ENCODE peak calls at places on chromosome 2, in seven cellular contexts. H is GM10248, U is neural progenitor cell, E is breast epithelium, C is HCT116, N is left lung, T is endothelial cell. P is an unnamed sample.

GRCh38 chr2:45027051-45027450 is 17.8 kb upstream of the SIX2 start:
- DNase-seq in H (no peak), U (no peak), E (no peak), C (no peak), N (no peak), T (no peak), P (no peak)

GRCh38 chr2:99354060-99354459 is 16.9 kb downstream of the EIF5B start:
- DNase-seq in H (no peak), U (no peak), E (no peak), C (no peak), N (no peak), T (no peak), P (no peak)

GRCh38 chr2:101127319-101128056 is 23.7 kb downstream of the TBC1D8 start:
- DNase-seq in H (no peak), U (no peak), E (no peak), C (no peak), N (no peak), T (no peak), P (no peak)

GRCh38 chr2:61470122-61470951 is 550 bp downstream of the USP34 start:
- DNase-seq in H (peak), U (peak), E (peak), C (peak), N (peak), T (peak), P (peak)

GRCh38 chr2:137966043-137966442 is 1.8 kb downstream of the HNMT start:
- DNase-seq in H (no peak), U (no peak), E (no peak), C (no peak), N (no peak), T (no peak), P (no peak)

GRCh38 chr2:213306320-213306942 is 22.2 kb downstream of the SPAG16 start:
- DNase-seq in H (no peak), U (no peak), E (no peak), C (no peak), N (peak), T (no peak), P (no peak)

GRCh38 chr2:133416756-133417155 is 151.5 kb downstream of the NCKAP5 start:
- DNase-seq in H (no peak), U (no peak), E (no peak), C (no peak), N (no peak), T (no peak), P (no peak)

GRCh38 chr2:26457695-26458364 is 20.1 kb downstream of the OTOF start:
- DNase-seq in H (no peak), U (no peak), E (peak), C (no peak), N (no peak), T (no peak), P (no peak)

GRCh38 chr2:37944268-37944667 is 19.2 kb downstream of the RMDN2 start:
- DNase-seq in H (no peak), U (no peak), E (no peak), C (no peak), N (no peak), T (no peak), P (no peak)

GRCh38 chr2:25539141-25539540 is 134.2 kb downstream of the DTNB start:
- DNase-seq in H (no peak), U (no peak), E (no peak), C (no peak), N (no peak), T (no peak), P (no peak)

GRCh38 chr2:176774768-176775453 is 437.7 kb upstream of the HNRNPA3 start:
- DNase-seq in H (no peak), U (no peak), E (no peak), C (no peak), N (no peak), T (no peak), P (no peak)

GRCh38 chr2:151437630-151438029 is 27.9 kb downstream of the RIF1 start:
- DNase-seq in H (peak), U (peak), E (no peak), C (peak), N (no peak), T (no peak), P (no peak)

GRCh38 chr2:88903744-88904353 is 212.4 kb downstream of the RPIA start:
- DNase-seq in H (peak), U (no peak), E (no peak), C (peak), N (no peak), T (peak), P (peak)

GRCh38 chr2:67526283-67526682 is 129.2 kb downstream of the ETAA1 start:
- DNase-seq in H (no peak), U (no peak), E (no peak), C (no peak), N (no peak), T (no peak), P (no peak)

GRCh38 chr2:181411105-181411849 is 45.9 kb upstream of the ITGA4 start:
- DNase-seq in H (no peak), U (peak), E (no peak), C (no peak), N (no peak), T (no peak), P (no peak)

GRCh38 chr2:96730212-96730611 is 9.7 kb downstream of the LMAN2L start:
- DNase-seq in H (no peak), U (no peak), E (no peak), C (no peak), N (no peak), T (no peak), P (no peak)

GRCh38 chr2:113700186-113700841 is 56.1 kb downstream of the SLC35F5 start:
- DNase-seq in H (peak), U (no peak), E (no peak), C (no peak), N (no peak), T (no peak), P (peak)

DNA sequence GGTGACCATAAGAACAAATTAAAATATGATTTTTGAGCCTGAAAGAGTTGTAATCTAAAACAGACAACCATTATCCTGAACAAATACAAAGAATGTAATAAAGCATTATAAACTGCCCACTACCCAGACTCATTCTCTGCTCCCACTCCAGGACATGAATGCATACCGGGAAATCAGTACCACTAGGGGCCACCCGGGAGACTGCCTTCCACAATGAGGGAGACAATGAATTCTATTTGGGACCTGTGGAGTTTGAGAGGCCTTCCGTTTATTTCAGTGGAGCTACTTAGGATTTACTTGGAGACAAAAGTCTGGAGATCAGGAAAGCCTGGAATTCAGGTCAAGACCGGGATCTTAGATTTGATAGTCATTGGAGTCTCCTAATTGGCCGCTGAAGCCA is 50.0 kb downstream of the NAB1 start:
- DNase-seq in H (no peak), U (peak), E (no peak), C (no peak), N (no peak), T (peak), P (no peak)
- TF ChIP-seq CTCF in H (no peak), U (peak), E (no peak), C (peak), N (peak), T (no peak), P (no peak)

GRCh38 chr2:205763708-205764501 is 81.6 kb downstream of the NRP2 start:
- DNase-seq in H (peak), U (peak), E (no peak), C (no peak), N (peak), T (peak), P (peak)
- TF ChIP-seq CTCF in H (peak), U (peak), E (no peak), C (peak), N (peak), T (peak), P (peak)

GRCh38 chr2:161063074-161063945 is 96.9 kb upstream of the TANK start:
- DNase-seq in H (peak), U (peak), E (peak), C (peak), N (peak), T (peak), P (peak)
- TF ChIP-seq CTCF in H (peak), U (peak), E (peak), C (peak), N (peak), T (peak), P (peak)

DNA sequence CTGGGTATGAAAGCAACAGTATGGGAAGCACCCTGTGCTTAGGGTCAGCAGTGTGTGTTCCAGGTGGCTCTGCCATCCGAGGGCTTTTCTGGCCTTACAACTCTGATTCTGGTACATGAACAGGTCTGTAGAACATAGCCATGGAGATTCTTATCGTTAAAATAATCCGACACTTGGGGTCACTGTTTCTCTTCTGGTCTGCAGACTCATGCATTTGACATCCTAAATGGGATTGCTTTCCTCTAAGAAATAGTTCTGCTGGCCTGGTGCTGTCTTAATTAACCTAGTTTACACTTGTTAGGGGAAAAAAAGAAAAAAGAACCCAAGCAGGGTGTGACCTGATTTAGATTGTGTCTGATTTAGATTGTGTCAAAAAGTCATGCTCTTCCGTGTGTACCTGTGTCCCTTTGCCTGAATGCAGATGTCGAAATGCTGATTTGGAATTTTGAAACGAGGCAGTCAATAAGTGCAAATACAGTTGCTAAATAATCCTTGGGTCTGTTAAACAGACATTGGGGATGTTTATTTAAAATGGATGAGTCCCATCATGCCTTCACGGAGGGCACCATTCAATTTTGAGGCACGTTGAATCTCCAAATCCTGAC is 59.6 kb downstream of the TRPM8 start:
- DNase-seq in H (peak), U (peak), E (no peak), C (peak), N (no peak), T (peak), P (no peak)
- TF ChIP-seq CTCF in H (no peak), U (peak), E (peak), C (peak), N (peak), T (no peak), P (peak)

DNA sequence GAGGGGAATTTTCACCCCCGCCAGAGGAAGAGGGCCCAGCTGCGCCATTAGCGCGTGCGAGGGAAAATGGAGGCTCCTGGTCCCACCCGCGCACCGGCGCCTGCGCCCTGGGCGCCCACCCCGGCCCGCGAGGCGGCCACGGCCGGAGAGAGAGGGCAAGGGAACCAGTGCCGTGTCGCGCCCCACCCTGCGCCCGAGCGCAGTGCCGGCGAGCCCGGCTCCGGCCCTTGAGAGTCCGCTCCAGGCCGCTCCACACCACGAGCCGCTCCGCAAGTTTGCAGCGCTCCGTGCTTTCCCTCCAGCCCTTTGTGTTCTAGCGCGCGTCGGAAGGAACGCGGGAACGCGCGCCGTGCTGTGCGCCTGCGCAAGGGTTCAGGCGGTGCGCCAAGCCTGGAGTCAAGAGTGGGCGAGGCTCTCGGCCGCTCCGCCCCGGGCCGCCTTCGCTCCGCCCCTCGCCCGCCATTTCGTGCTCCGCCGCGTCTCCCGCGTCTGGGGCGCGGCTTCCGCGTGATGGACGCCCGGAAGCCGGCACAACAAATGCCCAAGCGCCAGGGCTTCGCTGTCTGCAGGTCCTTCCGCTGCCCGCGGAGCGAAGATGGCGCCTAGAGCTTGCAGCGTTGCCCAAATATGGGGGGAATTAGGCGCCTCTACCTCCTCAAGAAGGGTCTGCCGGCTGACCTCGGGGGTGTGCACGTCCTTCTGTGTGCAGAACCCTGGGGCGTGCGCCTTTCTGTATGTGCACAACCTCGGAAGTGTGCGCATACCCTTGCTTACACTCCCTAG is 46.1 kb upstream of the PTMA start:
- DNase-seq in H (peak), U (peak), E (peak), C (peak), N (peak), T (peak), P (peak)
- TF ChIP-seq CTCF in H (no peak), U (no peak), E (no peak), C (no peak), N (no peak), T (no peak), P (no peak)

DNA sequence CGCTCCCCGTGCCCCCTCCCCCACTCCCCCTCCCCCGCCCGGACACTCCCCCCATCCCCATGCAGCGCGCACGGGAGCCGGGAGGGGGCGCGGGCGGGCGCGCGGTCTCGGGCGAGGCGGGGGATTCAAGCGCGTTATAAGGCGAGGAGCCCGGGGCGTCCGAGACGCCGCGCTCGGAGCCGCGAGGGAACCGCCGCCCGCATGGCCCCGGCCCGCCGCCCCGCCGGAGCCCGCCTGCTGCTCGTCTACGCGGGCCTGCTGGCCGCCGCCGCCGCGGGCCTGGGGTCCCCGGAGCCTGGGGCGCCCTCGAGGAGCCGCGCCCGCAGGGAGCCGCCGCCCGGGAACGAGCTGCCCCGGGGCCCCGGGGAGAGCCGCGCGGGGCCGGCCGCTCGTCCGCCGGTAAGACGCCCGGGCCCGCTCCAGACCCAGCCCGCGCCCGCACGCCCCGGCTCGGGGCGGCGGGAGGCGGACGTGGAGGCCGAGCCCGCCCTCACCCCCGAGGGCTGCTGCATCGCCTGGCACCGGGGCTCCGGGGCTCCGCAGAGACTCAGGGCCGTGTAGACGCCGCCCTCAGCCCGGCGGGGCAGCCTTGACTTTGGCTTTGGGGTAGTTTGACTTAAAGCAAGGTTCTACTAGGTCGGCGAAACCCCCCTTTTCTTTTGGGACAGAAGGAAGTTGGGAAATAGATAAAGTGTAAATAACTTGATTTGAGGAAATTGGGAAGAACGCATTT is at the start of gene ERFE:
- DNase-seq in H (peak), U (peak), E (no peak), C (no peak), N (no peak), T (peak), P (peak)
- TF ChIP-seq CTCF in H (peak), U (peak), E (no peak), C (no peak), N (peak), T (peak), P (no peak)

DNA sequence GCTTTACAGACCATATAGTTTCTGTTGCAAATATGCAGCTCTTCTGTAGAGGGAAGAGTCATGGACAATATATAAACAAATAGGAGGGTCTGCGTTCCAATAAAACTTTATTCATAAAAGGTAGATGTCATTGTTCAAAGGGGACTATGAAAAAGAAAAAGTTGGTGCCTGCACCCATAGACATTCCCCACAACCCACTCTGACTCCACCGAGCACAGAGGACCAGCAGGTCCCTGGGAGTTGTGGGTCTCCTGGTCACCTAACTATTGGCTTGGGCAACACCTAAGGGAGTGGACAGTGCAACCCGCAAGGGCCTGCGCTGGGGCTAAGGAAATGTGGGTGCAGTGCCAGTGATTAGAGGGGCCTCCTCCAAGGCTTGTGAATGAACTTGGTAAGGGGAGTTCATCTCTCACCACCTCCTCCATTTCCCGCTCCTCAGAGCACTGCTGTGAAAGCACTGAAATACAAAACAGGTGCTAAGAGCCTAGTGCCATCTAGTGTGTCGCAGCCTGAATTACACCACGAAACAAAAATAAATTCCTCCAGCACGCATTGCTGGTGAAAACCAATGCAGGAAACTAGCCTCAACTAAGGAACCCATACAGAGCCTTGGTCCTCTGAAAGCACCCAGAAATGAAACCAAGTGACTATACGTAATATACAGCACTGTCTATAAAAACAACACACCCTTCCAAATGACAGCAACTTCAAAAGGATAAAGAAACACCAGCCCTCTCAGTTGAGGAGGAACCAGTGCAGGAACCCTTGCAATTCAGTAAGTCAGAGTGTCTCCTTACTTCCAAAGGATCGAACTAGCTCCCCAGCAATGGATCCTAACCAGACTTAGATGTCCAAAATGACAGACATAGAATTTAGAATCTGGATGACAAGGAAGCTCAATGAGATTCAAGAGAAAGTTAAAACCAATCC is 166.6 kb downstream of the RNF144A start:
- DNase-seq in H (no peak), U (peak), E (no peak), C (peak), N (no peak), T (peak), P (peak)
- TF ChIP-seq CTCF in H (peak), U (peak), E (no peak), C (peak), N (no peak), T (peak), P (peak)

GRCh38 chr2:1910562-1911256 is 166.4 kb upstream of the PXDN start:
- DNase-seq in H (no peak), U (no peak), E (no peak), C (no peak), N (no peak), T (no peak), P (no peak)
- TF ChIP-seq CTCF in H (no peak), U (peak), E (no peak), C (no peak), N (no peak), T (no peak), P (no peak)

P was measured in activated CD8-positive, alpha-beta T cell treated with anti-CD3 and anti-CD28 coated beads for 36 hours.